ENCODE peak calls at places on chromosomes 3 and 15, in five cellular contexts. One of them, this sample, is unnamed.

GRCh38 chr15:22949074-22949547 is 31.1 kb downstream of the CYFIP1 start:
- DNase-seq in NCI-H2081: no peak
- DNase-seq in naive thymus-derived CD8-positive, alpha-beta T cell: no peak
- DNase-seq in mesothelial cell of epicardium: no peak
- DNase-seq in kidney: peak; percentile 82
- DNase-seq in this sample: peak; percentile 91

GRCh38 chr3:190012314-190012782 is 108.3 kb downstream of the P3H2 start:
- DNase-seq in NCI-H2081: no peak
- DNase-seq in naive thymus-derived CD8-positive, alpha-beta T cell: no peak
- DNase-seq in mesothelial cell of epicardium: no peak
- DNase-seq in kidney: no peak
- DNase-seq in this sample: no peak

GRCh38 chr15:86444527-86444926 is 364.9 kb downstream of the AGBL1 start:
- DNase-seq in kidney: no peak
- DNase-seq in naive thymus-derived CD8-positive, alpha-beta T cell: no peak
- DNase-seq in NCI-H2081: no peak
- DNase-seq in mesothelial cell of epicardium: peak; percentile 41
- DNase-seq in this sample: peak; percentile 23

GRCh38 chr3:14127106-14127505 is 2.3 kb downstream of the TMEM43 start:
- DNase-seq in NCI-H2081: no peak
- DNase-seq in kidney: no peak
- DNase-seq in naive thymus-derived CD8-positive, alpha-beta T cell: no peak
- DNase-seq in mesothelial cell of epicardium: peak; percentile 10
- DNase-seq in this sample: no peak

GRCh38 chr15:50261979-50262378 is 3.5 kb downstream of the HDC start:
- DNase-seq in mesothelial cell of epicardium: no peak
- DNase-seq in NCI-H2081: no peak
- DNase-seq in kidney: no peak
- DNase-seq in naive thymus-derived CD8-positive, alpha-beta T cell: no peak
- DNase-seq in this sample: no peak

GRCh38 chr3:186967686-186968085 is 37.4 kb downstream of the ST6GAL1 start:
- DNase-seq in NCI-H2081: no peak
- DNase-seq in kidney: no peak
- DNase-seq in mesothelial cell of epicardium: no peak
- DNase-seq in naive thymus-derived CD8-positive, alpha-beta T cell: no peak
- DNase-seq in this sample: no peak

GRCh38 chr3:89847955-89848354 is 740.5 kb downstream of the EPHA3 start:
- DNase-seq in naive thymus-derived CD8-positive, alpha-beta T cell: no peak
- DNase-seq in kidney: no peak
- DNase-seq in NCI-H2081: no peak
- DNase-seq in mesothelial cell of epicardium: no peak
- DNase-seq in this sample: no peak

GRCh38 chr3:40477671-40478070 is 749 bp downstream of the ZNF619 start:
- DNase-seq in mesothelial cell of epicardium: no peak
- DNase-seq in kidney: no peak
- DNase-seq in naive thymus-derived CD8-positive, alpha-beta T cell: no peak
- DNase-seq in NCI-H2081: no peak
- DNase-seq in this sample: no peak

GRCh38 chr15:20357139-20358065 is 184.2 kb downstream of the GOLGA6L6 start:
- DNase-seq in kidney: peak; percentile 84
- DNase-seq in NCI-H2081: no peak
- DNase-seq in naive thymus-derived CD8-positive, alpha-beta T cell: no peak
- DNase-seq in mesothelial cell of epicardium: peak; percentile 47
- DNase-seq in this sample: no peak

GRCh38 chr15:29671308-29671981 is 150.8 kb downstream of the TJP1 start:
- DNase-seq in naive thymus-derived CD8-positive, alpha-beta T cell: no peak
- DNase-seq in kidney: no peak
- DNase-seq in mesothelial cell of epicardium: no peak
- DNase-seq in NCI-H2081: no peak
- DNase-seq in this sample: no peak

GRCh38 chr15:39472661-39473657 is 107.9 kb upstream of the THBS1 start:
- DNase-seq in mesothelial cell of epicardium: peak; percentile 41
- DNase-seq in naive thymus-derived CD8-positive, alpha-beta T cell: no peak
- DNase-seq in NCI-H2081: no peak
- DNase-seq in kidney: peak; percentile 94
- DNase-seq in this sample: no peak

GRCh38 chr15:40108061-40108854 is 421 bp downstream of the BMF start:
- DNase-seq in NCI-H2081: no peak
- DNase-seq in mesothelial cell of epicardium: no peak
- DNase-seq in kidney: no peak
- DNase-seq in naive thymus-derived CD8-positive, alpha-beta T cell: no peak
- DNase-seq in this sample: peak; percentile 76

GRCh38 chr3:18870642-18871041 is 277.7 kb upstream of the KCNH8 start:
- DNase-seq in naive thymus-derived CD8-positive, alpha-beta T cell: no peak
- DNase-seq in kidney: no peak
- DNase-seq in mesothelial cell of epicardium: no peak
- DNase-seq in NCI-H2081: no peak
- DNase-seq in this sample: no peak

GRCh38 chr3:190058486-190059241 is 62.0 kb downstream of the P3H2 start:
- DNase-seq in kidney: peak; percentile 74
- DNase-seq in mesothelial cell of epicardium: no peak
- DNase-seq in naive thymus-derived CD8-positive, alpha-beta T cell: no peak
- DNase-seq in NCI-H2081: no peak
- DNase-seq in this sample: no peak

GRCh38 chr15:74396445-74397238 is 29.2 kb upstream of the CYP11A1 start:
- DNase-seq in kidney: no peak
- DNase-seq in NCI-H2081: no peak
- DNase-seq in mesothelial cell of epicardium: no peak
- DNase-seq in naive thymus-derived CD8-positive, alpha-beta T cell: no peak
- DNase-seq in this sample: no peak

GRCh38 chr3:60013241-60013640 is 963.4 kb upstream of the CFAP20DC start:
- DNase-seq in NCI-H2081: no peak
- DNase-seq in mesothelial cell of epicardium: no peak
- DNase-seq in naive thymus-derived CD8-positive, alpha-beta T cell: no peak
- DNase-seq in kidney: no peak
- DNase-seq in this sample: no peak

GRCh38 chr15:84928843-84929168 is 44.3 kb downstream of the SLC28A1 start:
- DNase-seq in mesothelial cell of epicardium: no peak
- DNase-seq in kidney: no peak
- DNase-seq in NCI-H2081: no peak
- DNase-seq in naive thymus-derived CD8-positive, alpha-beta T cell: no peak
- DNase-seq in this sample: no peak

GRCh38 chr15:26712350-26712749 is 60.5 kb downstream of the GABRB3 start:
- DNase-seq in kidney: no peak
- DNase-seq in naive thymus-derived CD8-positive, alpha-beta T cell: no peak
- DNase-seq in mesothelial cell of epicardium: no peak
- DNase-seq in NCI-H2081: no peak
- DNase-seq in this sample: no peak

GRCh38 chr3:114223146-114223545 is 14.2 kb downstream of the ZNF80 start:
- DNase-seq in naive thymus-derived CD8-positive, alpha-beta T cell: no peak
- DNase-seq in NCI-H2081: no peak
- DNase-seq in kidney: no peak
- DNase-seq in mesothelial cell of epicardium: no peak
- DNase-seq in this sample: no peak

GRCh38 chr15:52730594-52730993 is 51.4 kb upstream of the ATOSA start:
- DNase-seq in naive thymus-derived CD8-positive, alpha-beta T cell: no peak
- DNase-seq in mesothelial cell of epicardium: no peak
- DNase-seq in kidney: no peak
- DNase-seq in NCI-H2081: no peak
- DNase-seq in this sample: no peak

GRCh38 chr3:47512416-47513124 is 942 bp downstream of the ELP6 start:
- DNase-seq in naive thymus-derived CD8-positive, alpha-beta T cell: peak; percentile 10
- DNase-seq in NCI-H2081: no peak
- DNase-seq in kidney: peak; percentile 80
- DNase-seq in mesothelial cell of epicardium: peak; percentile 53
- DNase-seq in this sample: peak; percentile 47

GRCh38 chr3:129892486-129892856 is 1.0 kb downstream of the TMCC1 start:
- DNase-seq in kidney: peak; percentile 75
- DNase-seq in mesothelial cell of epicardium: peak; percentile 39
- DNase-seq in naive thymus-derived CD8-positive, alpha-beta T cell: peak; percentile 6
- DNase-seq in NCI-H2081: no peak
- DNase-seq in this sample: no peak

GRCh38 chr3:28971156-28971555 is 309.7 kb upstream of the RBMS3 start:
- DNase-seq in mesothelial cell of epicardium: no peak
- DNase-seq in naive thymus-derived CD8-positive, alpha-beta T cell: no peak
- DNase-seq in kidney: peak; percentile 59
- DNase-seq in NCI-H2081: no peak
- DNase-seq in this sample: no peak

GRCh38 chr15:66294157-66294931 is 976 bp downstream of the DIS3L start:
- DNase-seq in NCI-H2081: peak; percentile 65
- DNase-seq in kidney: no peak
- DNase-seq in naive thymus-derived CD8-positive, alpha-beta T cell: no peak
- DNase-seq in mesothelial cell of epicardium: no peak
- DNase-seq in this sample: peak; percentile 69

GRCh38 chr15:26598704-26599103 is 174.2 kb downstream of the GABRB3 start:
- DNase-seq in NCI-H2081: no peak
- DNase-seq in kidney: no peak
- DNase-seq in naive thymus-derived CD8-positive, alpha-beta T cell: no peak
- DNase-seq in mesothelial cell of epicardium: no peak
- DNase-seq in this sample: no peak

GRCh38 chr3:139941580-139941979 is 6.6 kb downstream of the CLSTN2 start:
- DNase-seq in mesothelial cell of epicardium: no peak
- DNase-seq in kidney: no peak
- DNase-seq in NCI-H2081: no peak
- DNase-seq in naive thymus-derived CD8-positive, alpha-beta T cell: no peak
- DNase-seq in this sample: no peak

This sample was measured in ELF-1.